ENCODE peak calls at places on chromosomes 16 and 17, in seven cellular contexts. U is activated CD8-positive, alpha-beta T cell treated with anti-CD3 and anti-CD28 coated beads for 36 hours; B is heart left ventricle; F is astrocyte of the spinal cord; K is A549; J is Calu3; N is tibial nerve. X is an unnamed sample.
A peak's percentile ranks its signal among the peaks of the same experiment; 100 is the strongest.

GRCh38 chr16:88439016-88439415 is 14.1 kb upstream of the ZFPM1 start:
- DNase-seq in J (no peak), U (no peak), K (no peak), F (no peak), N (no peak), B (no peak), X (no peak)

GRCh38 chr17:82085931-82086764 is 11.9 kb downstream of the FASN start:
- DNase-seq in K (no peak), F (no peak), J (no peak), U (no peak), B (no peak), N (no peak), X (no peak)

GRCh38 chr17:81888105-81888987 is 3.0 kb downstream of the ALYREF start:
- DNase-seq in F (no peak), U (no peak), B (no peak), K (no peak), J (no peak), N (no peak), X (no peak)

GRCh38 chr17:27384261-27384701 is 72.0 kb upstream of the KSR1 start:
- DNase-seq in U (no peak), K (peak; percentile 44), B (peak; percentile 82), J (peak; percentile 29), N (no peak), F (peak; percentile 96), X (peak; percentile 95)

GRCh38 chr17:38431343-38432145 is 3.3 kb downstream of the ARHGAP23 start:
- DNase-seq in B (no peak), J (no peak), U (no peak), K (no peak), N (no peak), F (no peak), X (no peak)

GRCh38 chr16:31458073-31458834 is 1.0 kb upstream of the ARMC5 start:
- DNase-seq in K (peak; percentile 41), B (peak; percentile 44), J (peak; percentile 77), F (peak; percentile 51), U (peak; percentile 77), N (no peak), X (peak; percentile 49)

GRCh38 chr17:35700157-35700556 is 31.3 kb upstream of the RASL10B start:
- DNase-seq in K (no peak), N (no peak), F (no peak), U (no peak), J (no peak), B (no peak), X (peak; percentile 44)

GRCh38 chr17:1617620-1618174 is 10.9 kb downstream of the SLC43A2 start:
- DNase-seq in B (peak; percentile 46), F (peak; percentile 48), N (no peak), K (peak; percentile 80), U (no peak), J (peak; percentile 61), X (peak; percentile 83)

GRCh38 chr17:44222112-44222869 is 2.8 kb upstream of the UBTF start:
- DNase-seq in F (peak; percentile 73), U (peak; percentile 76), B (peak; percentile 87), J (peak; percentile 81), N (peak; percentile 67), K (peak; percentile 87), X (peak; percentile 72)

GRCh38 chr16:87076950-87077749 is 240.0 kb downstream of the C16orf95 start:
- DNase-seq in B (peak; percentile 41), J (peak; percentile 93), U (peak; percentile 69), F (peak; percentile 46), K (peak; percentile 26), N (no peak), X (peak; percentile 78)

GRCh38 chr17:38693700-38694329 is 11.3 kb upstream of the MLLT6 start:
- DNase-seq in J (no peak), N (peak; percentile 82), U (no peak), B (peak; percentile 96), K (no peak), F (peak; percentile 25), X (peak; percentile 51)

GRCh38 chr16:5228369-5228768 is 130.8 kb upstream of the EEF2KMT start:
- DNase-seq in B (no peak), U (no peak), J (no peak), F (no peak), K (no peak), N (no peak), X (no peak)

GRCh38 chr16:88366032-88366703 is 16.6 kb upstream of the ZNF469 start:
- DNase-seq in J (no peak), U (no peak), F (no peak), B (no peak), K (no peak), N (no peak), X (no peak)

GRCh38 chr16:11224096-11224893 is 31.7 kb downstream of the SOCS1 start:
- DNase-seq in F (no peak), B (peak; percentile 90), J (no peak), U (peak; percentile 91), K (no peak), N (peak; percentile 64), X (no peak)

GRCh38 chr17:1521067-1521466 is 4.7 kb upstream of the INPP5K start:
- DNase-seq in N (no peak), F (no peak), J (no peak), B (no peak), U (no peak), K (no peak), X (no peak)

GRCh38 chr17:59366773-59367656 is 35.6 kb downstream of the YPEL2 start:
- DNase-seq in N (no peak), J (peak; percentile 45), B (peak; percentile 58), U (peak; percentile 18), K (no peak), F (peak; percentile 69), X (peak; percentile 78)

GRCh38 chr16:56675685-56676210 is 6.1 kb downstream of the MT1H start:
- DNase-seq in K (no peak), F (no peak), N (no peak), J (no peak), U (peak; percentile 85), B (no peak), X (no peak)

GRCh38 chr17:39169518-39169917 is 3.6 kb upstream of the ARL5C start:
- DNase-seq in U (no peak), B (no peak), J (no peak), N (no peak), F (no peak), K (no peak), X (no peak)

DNA sequence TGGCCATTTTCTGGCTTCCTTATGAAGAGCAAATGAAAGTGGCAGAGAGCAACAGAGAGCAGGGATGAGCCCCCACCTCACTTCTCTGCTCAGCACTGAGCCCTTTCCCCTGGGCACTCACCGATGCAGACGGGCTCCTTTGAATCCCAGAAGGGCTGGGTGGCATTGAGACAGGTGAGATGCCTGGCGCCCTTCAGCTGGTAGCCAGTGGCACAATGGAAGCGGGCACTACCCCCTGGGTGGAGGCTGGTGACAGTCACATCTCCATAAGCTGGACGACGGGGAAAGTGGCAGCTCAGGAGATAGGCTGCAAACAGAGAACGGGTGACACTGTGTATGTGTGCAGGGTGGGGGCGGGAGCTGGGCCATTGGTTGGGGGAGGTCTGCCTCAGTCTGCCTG is 12.5 kb upstream of the PHF12 start:
- DNase-seq in J (no peak), N (no peak), U (no peak), B (no peak), F (no peak), K (no peak), X (no peak)
- TF ChIP-seq CTCF in J (no peak), N (no peak), U (no peak), B (no peak), F (no peak), K (no peak), X (no peak)

GRCh38 chr17:43170140-43170765 is 761 bp upstream of the NBR1 start:
- DNase-seq in F (peak; percentile 97), N (peak; percentile 82), U (peak; percentile 96), J (peak; percentile 96), B (peak; percentile 90), K (peak; percentile 99), X (peak; percentile 97)

GRCh38 chr17:43171761-43172487 is 910 bp downstream of the NBR1 start:
- DNase-seq in B (no peak), N (no peak), U (peak; percentile 29), F (peak; percentile 89), K (peak; percentile 61), J (peak; percentile 73), X (peak; percentile 95)

GRCh38 chr17:43175213-43176118 is 4.5 kb downstream of the NBR1 start:
- DNase-seq in F (peak; percentile 51), B (no peak), N (no peak), J (no peak), U (no peak), K (no peak), X (peak; percentile 69)

GRCh38 chr17:43169561-43170139 is 1.4 kb upstream of the NBR1 start:
- DNase-seq in B (no peak), N (no peak), J (peak; percentile 22), F (no peak), U (peak; percentile 52), K (peak; percentile 52), X (peak; percentile 37)

DNA sequence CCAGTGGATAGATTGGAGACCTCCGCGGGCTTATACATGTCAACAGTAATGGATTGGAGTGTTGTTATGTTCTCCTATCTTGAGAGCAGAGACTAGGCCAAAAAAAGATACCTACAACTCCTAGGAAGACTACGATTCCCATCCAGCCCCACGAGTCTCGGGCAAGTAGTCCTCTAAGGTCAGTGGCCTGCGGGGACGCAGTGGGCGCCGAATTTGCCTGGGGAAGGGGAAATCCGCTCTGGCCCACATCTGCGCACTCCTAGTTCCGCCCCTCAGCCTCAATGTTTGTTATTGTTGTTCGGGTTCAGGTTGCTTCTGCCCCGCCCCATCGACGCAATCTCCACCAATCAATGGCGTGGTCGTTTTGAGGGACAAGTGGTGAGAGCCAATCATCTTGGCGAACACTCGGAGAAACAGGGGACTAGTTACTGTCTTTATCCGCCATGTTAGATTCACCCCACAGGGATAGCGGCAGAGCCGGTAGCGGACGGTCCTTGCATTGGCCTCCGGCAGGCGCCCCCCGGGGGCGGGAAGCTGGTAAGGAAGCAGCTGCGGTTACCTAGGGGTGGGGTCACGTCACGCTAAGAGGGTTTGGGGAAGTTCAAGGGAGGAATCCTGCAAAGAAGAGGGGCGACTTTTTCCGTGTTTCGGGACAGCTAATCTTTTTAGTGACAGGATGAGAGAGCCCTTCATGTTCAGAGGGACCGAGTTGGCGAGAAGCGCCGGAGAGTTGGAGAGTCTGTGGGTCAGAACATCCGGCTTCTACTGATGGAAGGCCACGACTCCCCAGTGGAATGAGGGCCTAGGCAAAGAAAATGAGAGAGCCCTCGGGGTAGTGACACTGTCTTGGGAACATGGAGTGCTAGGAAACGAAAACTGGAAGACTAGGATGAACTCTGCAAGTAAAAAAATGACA is at the start of gene NBR1:
- DNase-seq in B (peak; percentile 95), J (peak; percentile 97), K (peak; percentile 100), F (peak; percentile 98), N (peak; percentile 95), U (peak; percentile 99), X (peak; percentile 99)
- TF ChIP-seq CTCF in B (peak; percentile 47), J (no peak), K (no peak), F (peak; percentile 5), N (peak; percentile 10), U (no peak), X (no peak)

DNA sequence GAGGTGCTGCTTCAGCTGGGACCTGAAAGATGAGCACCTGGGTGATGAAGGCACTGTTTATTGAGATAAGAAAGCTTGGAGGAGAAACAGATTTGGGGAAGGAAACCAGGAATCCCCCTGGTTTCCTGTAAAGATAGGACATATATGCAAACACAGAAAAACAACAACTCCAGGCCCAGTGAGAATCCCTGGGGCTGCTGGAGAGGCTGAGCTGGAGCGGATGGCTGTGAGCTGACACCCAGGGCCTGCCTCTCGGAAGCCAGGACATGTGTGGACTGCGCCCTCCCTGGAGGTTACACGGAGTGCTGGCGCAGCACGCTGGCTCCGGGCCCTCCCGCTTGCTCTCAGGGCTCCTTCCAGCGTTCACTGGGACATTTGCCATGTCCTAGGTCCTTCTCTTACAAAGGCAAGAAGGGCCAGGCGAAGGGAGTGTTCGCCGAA is 57.5 kb downstream of the CYB5B start:
- DNase-seq in K (no peak), U (no peak), F (peak; percentile 64), B (peak; percentile 90), N (peak; percentile 66), J (no peak), X (peak; percentile 92)
- TF ChIP-seq CTCF in K (no peak), U (no peak), F (no peak), B (peak; percentile 46), N (no peak), J (no peak), X (peak; percentile 18)

GRCh38 chr17:42623732-42624596 is 14.5 kb downstream of the TUBG1 start:
- DNase-seq in J (peak; percentile 55), N (no peak), U (no peak), K (peak; percentile 86), B (no peak), F (peak; percentile 50), X (peak; percentile 46)
- TF ChIP-seq CTCF in J (no peak), N (no peak), U (no peak), K (peak; percentile 29), B (no peak), F (peak; percentile 11), X (no peak)